ENCODE peak calls at places on chromosomes 11 and 22, in five cellular contexts. B, C, W, D and X are unnamed samples.
A peak's percentile ranks its signal among the peaks of the same experiment; 100 is the strongest.

GRCh38 chr11:19651654-19652053 is 61.0 kb upstream of the NAV2 start:
- DNase-seq in B (no peak), C (peak; percentile 20), W (no peak), D (no peak), X (no peak)

GRCh38 chr11:82831364-82831763 is 68.9 kb downstream of the PRCP start:
- DNase-seq in B (no peak), C (no peak), W (no peak), D (no peak), X (no peak)

GRCh38 chr11:114074546-114075342 is 15.2 kb downstream of the ZBTB16 start:
- DNase-seq in B (no peak), C (no peak), W (no peak), D (no peak), X (no peak)

GRCh38 chr22:46175631-46176030 is 25.3 kb downstream of the PPARA start:
- DNase-seq in B (no peak), C (peak; percentile 86), W (no peak), D (no peak), X (no peak)

GRCh38 chr11:2656859-2657258 is 42.9 kb downstream of the KCNQ1OT1 start:
- DNase-seq in B (no peak), C (no peak), W (no peak), D (no peak), X (no peak)

GRCh38 chr11:133726576-133726975 is 118.7 kb downstream of the SPATA19 start:
- DNase-seq in B (no peak), C (no peak), W (no peak), D (no peak), X (no peak)

GRCh38 chr11:128469220-128469619 is 118.1 kb downstream of the ETS1 start:
- DNase-seq in B (no peak), C (no peak), W (no peak), D (no peak), X (no peak)

GRCh38 chr11:128653828-128654231 is 40.0 kb upstream of the FLI1 start:
- DNase-seq in B (peak; percentile 5), C (peak; percentile 75), W (no peak), D (peak; percentile 57), X (no peak)

GRCh38 chr11:83438438-83438837 is 152.3 kb upstream of the CCDC90B start:
- DNase-seq in B (no peak), C (no peak), W (no peak), D (no peak), X (no peak)

GRCh38 chr22:44448271-44448780 is 49.7 kb downstream of the RTL6 start:
- DNase-seq in B (peak; percentile 58), C (peak; percentile 94), W (no peak), D (no peak), X (peak; percentile 49)

GRCh38 chr22:35353318-35353717 is 27.6 kb upstream of the HMOX1 start:
- DNase-seq in B (no peak), C (no peak), W (no peak), D (no peak), X (no peak)

GRCh38 chr11:22976146-22976545 is 115.9 kb upstream of the CCDC179 start:
- DNase-seq in B (no peak), C (peak; percentile 91), W (no peak), D (no peak), X (no peak)

GRCh38 chr11:128830290-128830813 is 36.7 kb downstream of the KCNJ1 start:
- DNase-seq in B (no peak), C (no peak), W (no peak), D (no peak), X (no peak)

GRCh38 chr11:120065176-120065575 is 72.7 kb downstream of the TRIM29 start:
- DNase-seq in B (no peak), C (no peak), W (no peak), D (no peak), X (no peak)

GRCh38 chr11:120066738-120067303 is 71.1 kb downstream of the TRIM29 start:
- DNase-seq in B (no peak), C (no peak), W (no peak), D (peak; percentile 34), X (no peak)

GRCh38 chr11:120065876-120066275 is 72.0 kb downstream of the TRIM29 start:
- DNase-seq in B (no peak), C (no peak), W (no peak), D (peak; percentile 30), X (no peak)

GRCh38 chr11:120067361-120068113 is 70.4 kb downstream of the TRIM29 start:
- DNase-seq in B (no peak), C (no peak), W (no peak), D (peak; percentile 33), X (no peak)

GRCh38 chr11:120068114-120068573 is 69.8 kb downstream of the TRIM29 start:
- DNase-seq in B (no peak), C (peak; percentile 47), W (no peak), D (peak; percentile 29), X (peak; percentile 75)
- TF ChIP-seq RAD21 in B (no peak), C (no peak), W (no peak), D (no peak), X (peak; percentile 31)

GRCh38 chr11:132357811-132358572 is 987.6 kb downstream of the NTM start:
- DNase-seq in B (no peak), C (no peak), W (no peak), D (no peak), X (no peak)
- H3K4me1 ChIP-seq in B (no peaks in the 10 kb centered on the region), C (no peaks in the 10 kb centered on the region), W (no peaks in the 10 kb centered on the region), D (no peaks in the 10 kb centered on the region), X (no peaks in the 10 kb centered on the region)

GRCh38 chr11:798093-798713 is at the start of gene SLC25A22:
- DNase-seq in B (peak; percentile 87), C (peak; percentile 71), W (peak; percentile 89), D (peak; percentile 93), X (peak; percentile 98)
- TF ChIP-seq RAD21 in B (no peak), C (peak; percentile 57), W (peak; percentile 61), D (peak; percentile 32), X (peak; percentile 49)

GRCh38 chr22:43002198-43002577 is 12.8 kb downstream of the PACSIN2 start:
- DNase-seq in B (no peak), C (peak; percentile 91), W (no peak), D (no peak), X (no peak)

GRCh38 chr22:43004362-43005035 is 10.4 kb downstream of the PACSIN2 start:
- DNase-seq in B (no peak), C (no peak), W (no peak), D (no peak), X (no peak)

GRCh38 chr22:43000441-43001175 is 14.3 kb downstream of the PACSIN2 start:
- DNase-seq in B (no peak), C (peak; percentile 74), W (peak; percentile 52), D (no peak), X (no peak)

GRCh38 chr22:43005106-43005505 is 9.8 kb downstream of the PACSIN2 start:
- DNase-seq in B (no peak), C (no peak), W (no peak), D (no peak), X (no peak)

GRCh38 chr22:43001271-43002197 is 13.4 kb downstream of the PACSIN2 start:
- DNase-seq in B (no peak), C (no peak), W (no peak), D (no peak), X (no peak)
- H3K4me1 ChIP-seq in B (peaks cover 100% of the 10 kb centered on the region), C (peaks cover 51% of the 10 kb centered on the region), W (peaks cover 42% of the 10 kb centered on the region), D (peaks cover 11% of the 10 kb centered on the region), X (peaks cover 25% of the 10 kb centered on the region)